ENCODE peak calls at places on chromosomes 2 and 18, in five cellular contexts. M, P, F, G and C are unnamed samples.

GRCh38 chr2:24824071-24824588 is 30.9 kb downstream of the CENPO start:
- DNase-seq in G (no peak), P (no peak), F (no peak), M (peak), C (no peak)

GRCh38 chr2:133418671-133419070 is 149.6 kb downstream of the NCKAP5 start:
- DNase-seq in F (no peak), P (no peak), G (no peak), M (no peak), C (no peak)

GRCh38 chr2:19357383-19358241 is 811 bp downstream of the OSR1 start:
- DNase-seq in P (no peak), F (peak), G (peak), M (no peak), C (peak)

GRCh38 chr2:222353998-222354397 is 55.2 kb upstream of the PAX3 start:
- DNase-seq in M (no peak), F (no peak), P (no peak), G (no peak), C (no peak)

GRCh38 chr2:72579595-72580180 is 246.1 kb downstream of the EXOC6B start:
- DNase-seq in M (no peak), F (peak), G (peak), P (peak), C (peak)

GRCh38 chr2:118012778-118013177 is 1.1 kb downstream of the CCDC93 start:
- DNase-seq in P (no peak), F (no peak), G (peak), M (no peak), C (peak)

GRCh38 chr18:28794459-28795245 is 617.7 kb upstream of the CDH2 start:
- DNase-seq in G (peak), F (peak), M (no peak), P (peak), C (peak)

GRCh38 chr2:557635-558301 is 119.4 kb downstream of the TMEM18 start:
- DNase-seq in G (no peak), M (no peak), P (no peak), F (no peak), C (no peak)

GRCh38 chr2:71458413-71459083 is 5.2 kb downstream of the DYSF start:
- DNase-seq in F (peak), M (no peak), G (no peak), P (peak), C (no peak)

GRCh38 chr2:113831156-113831555 is 58.7 kb upstream of the ACTR3 start:
- DNase-seq in G (peak), F (no peak), P (peak), M (no peak), C (peak)

GRCh38 chr18:12087483-12087960 is 6.1 kb upstream of the ANKRD62 start:
- DNase-seq in M (no peak), G (no peak), F (no peak), P (no peak), C (no peak)

GRCh38 chr2:118148133-118148532 is 59.9 kb downstream of the INSIG2 start:
- DNase-seq in M (no peak), G (no peak), P (no peak), F (no peak), C (no peak)

GRCh38 chr2:175478369-175478768 is 296.9 kb upstream of the ATP5MC3 start:
- DNase-seq in P (no peak), G (peak), F (no peak), M (no peak), C (peak)

GRCh38 chr18:36828157-36828629 is 609 bp downstream of the TPGS2 start:
- DNase-seq in G (peak), M (peak), P (peak), F (peak), C (peak)

DNA sequence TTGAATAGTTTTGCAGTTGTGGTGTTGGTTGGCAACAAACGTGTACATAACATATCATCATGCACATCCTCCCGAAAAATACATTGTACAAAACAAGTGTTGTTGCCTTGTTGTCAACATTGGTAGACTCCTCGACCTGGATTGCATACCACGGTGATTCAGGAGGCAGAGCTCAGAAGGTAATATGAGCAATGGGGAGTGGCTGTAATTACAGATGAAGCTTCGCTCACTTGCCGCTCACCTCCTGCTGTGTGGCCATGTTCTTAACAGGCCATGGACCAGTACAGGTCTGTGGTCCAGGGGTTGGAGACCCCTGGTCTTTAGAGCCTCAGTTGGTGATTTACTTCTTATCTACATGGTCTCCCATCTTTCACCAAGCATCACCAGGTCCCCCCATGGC is 1423.2 kb upstream of the NXPH2 start:
- DNase-seq in F (no peak), G (no peak), P (no peak), M (no peak), C (no peak)
- TF ChIP-seq CTCF in F (no peak), G (no peak), P (no peak), M (no peak), C (no peak)

GRCh38 chr2:158723921-158724802 is 71.0 kb upstream of the DAPL1 start:
- DNase-seq in F (no peak), G (peak), M (no peak), P (no peak), C (peak)
- H3K4me3 ChIP-seq in F (no peak), G (no peak), M (no peak), P (no peak), C (no peak)

DNA sequence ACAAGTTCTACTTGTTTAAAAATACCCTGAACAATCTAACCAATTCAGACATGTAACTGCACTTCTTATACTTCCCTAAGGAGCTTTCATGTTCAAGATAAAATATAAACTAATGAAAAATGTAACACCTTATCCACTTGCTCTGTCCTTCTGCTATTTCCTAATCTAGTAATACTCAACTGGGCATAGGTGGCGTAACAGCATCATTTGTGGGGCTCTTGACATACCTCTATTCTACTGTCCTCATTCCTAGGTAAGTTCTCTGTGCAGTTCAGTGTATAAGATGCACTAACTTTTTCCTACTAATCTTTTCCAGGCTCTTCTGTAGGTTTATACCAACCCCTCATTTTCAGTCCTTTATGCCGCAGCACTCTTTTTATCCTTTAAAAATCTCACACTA is 36.7 kb downstream of the PRKD3 start:
- DNase-seq in F (no peak), P (no peak), M (no peak), G (peak), C (peak)
- TF ChIP-seq CTCF in F (no peak), P (no peak), M (no peak), G (peak), C (peak)

DNA sequence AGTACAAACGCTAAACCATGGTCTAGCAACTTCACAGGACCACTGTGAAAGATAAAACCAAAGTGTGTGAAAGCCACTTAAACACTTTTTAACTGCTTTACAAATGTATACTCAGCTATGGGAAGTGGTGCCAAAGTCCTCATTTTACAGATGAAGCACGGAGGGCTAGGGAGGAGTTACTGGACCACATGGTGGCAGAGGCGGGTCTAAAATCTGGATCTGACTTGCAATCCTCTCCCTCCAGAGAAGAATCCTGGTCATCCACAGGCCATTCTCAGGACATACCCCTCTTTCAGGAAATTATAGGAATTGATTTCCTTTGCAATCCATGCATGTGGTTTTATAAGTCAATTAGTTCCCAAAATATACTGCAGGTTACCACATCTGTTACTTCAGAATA is 84.6 kb upstream of the GYPC start:
- DNase-seq in P (no peak), F (peak), M (no peak), G (no peak), C (no peak)
- H3K4me3 ChIP-seq in P (no peak), F (no peak), M (no peak), G (no peak), C (no peak)

GRCh38 chr2:138182913-138183312 is 218.6 kb downstream of the HNMT start:
- DNase-seq in P (peak), G (no peak), F (peak), M (no peak), C (peak)
- TF ChIP-seq CTCF in P (no peak), G (no peak), F (no peak), M (no peak), C (no peak)

GRCh38 chr2:172340394-172340793 is 87.0 kb upstream of the ITGA6 start:
- DNase-seq in G (no peak), M (no peak), F (no peak), P (no peak), C (no peak)
- H3K4me3 ChIP-seq in G (no peak), M (peak), F (no peak), P (no peak), C (no peak)

DNA sequence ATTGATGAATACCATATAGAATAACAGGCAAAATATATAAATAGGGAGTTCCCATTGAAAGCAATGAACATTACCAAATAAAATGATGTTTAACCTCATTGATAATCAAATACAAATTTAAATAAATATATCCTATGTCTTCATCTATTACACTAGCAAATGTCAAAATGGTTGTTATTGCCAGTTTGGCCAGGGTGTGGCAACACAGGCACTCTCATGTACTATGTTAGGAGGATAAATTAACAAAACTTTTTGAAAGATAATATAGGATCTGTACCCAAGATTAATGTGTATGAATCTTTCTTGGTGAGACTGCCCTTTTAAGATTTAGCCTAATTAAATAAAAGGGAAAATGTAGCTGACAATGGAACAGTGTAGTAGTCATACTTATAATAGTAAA is 659.3 kb downstream of the ERBB4 start:
- DNase-seq in M (no peak), P (no peak), G (peak), F (peak), C (peak)
- TF ChIP-seq CTCF in M (no peak), P (no peak), G (no peak), F (no peak), C (peak)

DNA sequence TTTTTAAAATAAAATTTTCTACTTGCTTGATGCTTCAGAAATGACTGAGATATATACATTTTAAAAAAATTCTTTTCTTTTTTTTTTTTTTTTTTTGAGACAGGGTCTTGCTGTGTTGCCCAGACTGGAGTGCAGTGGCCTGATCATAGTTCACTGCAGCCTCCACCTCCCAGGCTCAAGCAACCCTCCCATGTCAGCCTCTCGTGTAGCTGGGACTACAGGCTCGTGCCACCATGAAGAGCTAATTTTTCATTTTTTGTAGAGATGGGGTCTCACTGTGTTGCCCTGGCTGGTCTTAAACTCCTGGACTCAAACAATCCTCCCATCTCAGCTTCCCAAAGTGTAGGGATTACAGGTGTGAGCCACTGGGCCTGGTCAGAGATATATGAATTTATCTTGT is 12.9 kb downstream of the CYS1 start:
- DNase-seq in M (no peak), P (no peak), G (no peak), F (no peak), C (no peak)
- H3K4me3 ChIP-seq in M (no peak), P (no peak), G (no peak), F (no peak), C (no peak)

DNA sequence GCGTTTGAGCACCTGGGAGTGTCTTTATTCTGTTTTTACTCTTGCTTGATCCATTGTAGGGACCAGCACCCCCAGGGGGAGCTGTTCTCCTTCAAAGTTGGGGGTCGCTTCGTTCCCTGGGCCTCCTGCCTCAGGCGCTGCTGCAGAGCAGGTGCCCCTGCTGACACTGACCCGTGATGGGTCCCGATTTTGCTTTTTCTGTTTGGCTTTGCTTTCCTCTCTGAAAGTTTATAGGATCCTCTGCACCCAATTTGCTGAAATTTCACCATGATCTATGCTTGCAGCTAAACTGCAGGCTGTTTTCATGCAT is 22.9 kb upstream of the FAHD2A start:
- DNase-seq in G (no peak), P (no peak), F (no peak), M (no peak), C (no peak)
- TF ChIP-seq CTCF in G (peak), P (no peak), F (no peak), M (no peak), C (peak)